ENCODE peak calls at places on chromosomes 7 and 10, in five cellular contexts. S is A549, H is transverse colon, Z is IMR-90, X is body of pancreas. F is an unnamed sample. For H3K9me3, the result is how much of the 10 kb centered on the place peaks cover.

GRCh38 chr7:51139796-51140195 is 176.8 kb downstream of the COBL start:
- DNase-seq in X (peak), S (no peak), Z (no peak), H (no peak), F (no peak)

GRCh38 chr7:148340881-148341280 is 249.7 kb upstream of the C7orf33 start:
- DNase-seq in H (no peak), X (no peak), Z (no peak), S (no peak), F (no peak)

GRCh38 chr7:36227223-36227622 is 74.2 kb downstream of the EEPD1 start:
- DNase-seq in H (peak), Z (peak), X (no peak), S (no peak), F (peak)

GRCh38 chr7:158103378-158103777 is 484.2 kb downstream of the PTPRN2 start:
- DNase-seq in H (no peak), X (no peak), Z (no peak), S (no peak), F (no peak)

GRCh38 chr10:103852189-103852711 is 3.1 kb downstream of the SH3PXD2A start:
- DNase-seq in Z (peak), X (no peak), H (peak), S (no peak), F (no peak)

GRCh38 chr10:69663548-69663947 is 33.5 kb downstream of the FAM241B start:
- DNase-seq in X (no peak), S (no peak), H (no peak), Z (no peak), F (no peak)

GRCh38 chr7:118057404-118057803 is 126.6 kb upstream of the LSM8 start:
- DNase-seq in S (peak), X (no peak), Z (no peak), H (no peak), F (no peak)

GRCh38 chr7:70587739-70588138 is 544.2 kb upstream of the GALNT17 start:
- DNase-seq in X (no peak), S (no peak), H (peak), Z (no peak), F (no peak)

GRCh38 chr10:120741415-120741814 is 109.7 kb upstream of the WDR11 start:
- DNase-seq in X (no peak), Z (no peak), S (no peak), H (no peak), F (no peak)

GRCh38 chr10:6928531-6929080 is 348.5 kb upstream of the PRKCQ start:
- DNase-seq in Z (no peak), H (no peak), S (no peak), X (no peak), F (no peak)

GRCh38 chr7:132544999-132545398 is 31.3 kb downstream of the PLXNA4 start:
- DNase-seq in H (no peak), X (no peak), S (no peak), Z (no peak), F (no peak)

GRCh38 chr7:74083928-74084721 is 521 bp downstream of the LIMK1 start:
- DNase-seq in S (peak), H (peak), Z (peak), X (no peak), F (no peak)

GRCh38 chr7:97004931-97005763 is at the start of gene DLX6:
- DNase-seq in X (no peak), S (peak), Z (peak), H (peak), F (no peak)

GRCh38 chr10:95531994-95532399 is 29.2 kb downstream of the SORBS1 start:
- DNase-seq in S (no peak), H (no peak), Z (no peak), X (no peak), F (no peak)

GRCh38 chr10:120508393-120508792 is 51.4 kb downstream of the PLPP4 start:
- DNase-seq in Z (no peak), S (peak), H (no peak), X (no peak), F (no peak)

GRCh38 chr7:126659124-126659523 is 593.6 kb downstream of the GRM8 start:
- DNase-seq in H (no peak), Z (no peak), S (no peak), X (no peak), F (no peak)

GRCh38 chr7:116218051-116218645 is 7.8 kb downstream of the TES start:
- DNase-seq in X (no peak), S (peak), H (no peak), Z (peak), F (no peak)

GRCh38 chr7:5442757-5443305 is 19.2 kb upstream of the TNRC18 start:
- DNase-seq in S (no peak), H (no peak), X (no peak), Z (no peak), F (no peak)

GRCh38 chr7:2116903-2117680 is 115.7 kb downstream of the MAD1L1 start:
- DNase-seq in S (no peak), X (no peak), Z (peak), H (no peak), F (no peak)

GRCh38 chr7:104096683-104097082 is 107.2 kb upstream of the RELN start:
- DNase-seq in X (no peak), S (peak), H (no peak), Z (peak), F (no peak)

GRCh38 chr7:135274495-135275268 is 41.0 kb downstream of the STRA8 start:
- DNase-seq in Z (peak), H (peak), S (peak), X (peak), F (peak)

GRCh38 chr7:41292457-41292856 is 410.4 kb downstream of the INHBA start:
- DNase-seq in Z (no peak), S (no peak), H (no peak), X (no peak), F (no peak)

GRCh38 chr7:39510738-39511372 is 55.3 kb upstream of the YAE1 start:
- DNase-seq in S (no peak), X (no peak), H (no peak), Z (peak), F (no peak)

GRCh38 chr10:120945801-120946302 is 94.7 kb downstream of the WDR11 start:
- DNase-seq in Z (no peak), S (peak), H (peak), X (peak), F (no peak)

GRCh38 chr10:5736591-5736990 is 52.0 kb downstream of the TASOR2 start:
- DNase-seq in X (no peak), H (no peak), Z (no peak), S (no peak), F (no peak)

GRCh38 chr10:4622374-4622773 is 203.6 kb upstream of the AKR1E2 start:
- DNase-seq in S (no peak), H (no peak), Z (peak), X (no peak), F (no peak)

GRCh38 chr7:117338020-117338419 is 15.2 kb upstream of the WNT2 start:
- DNase-seq in Z (peak), X (no peak), H (no peak), S (no peak), F (no peak)

GRCh38 chr7:138876326-138876725 is 78.3 kb upstream of the ATP6V0A4 start:
- DNase-seq in H (no peak), S (no peak), Z (no peak), X (no peak), F (no peak)

GRCh38 chr10:129140861-129141260 is 326.2 kb upstream of the MGMT start:
- DNase-seq in H (no peak), Z (no peak), S (no peak), X (no peak), F (no peak)

GRCh38 chr10:22598488-22598887 is 115.9 kb downstream of the PIP4K2A start:
- DNase-seq in H (no peak), Z (no peak), X (no peak), S (no peak), F (no peak)

GRCh38 chr10:22599636-22600228 is 114.6 kb downstream of the PIP4K2A start:
- DNase-seq in X (no peak), S (no peak), H (no peak), Z (no peak), F (no peak)

GRCh38 chr10:22601618-22602017 is 112.8 kb downstream of the PIP4K2A start:
- DNase-seq in X (no peak), Z (no peak), H (no peak), S (no peak), F (no peak)

GRCh38 chr10:22599048-22599561 is 115.3 kb downstream of the PIP4K2A start:
- DNase-seq in H (no peak), Z (peak), S (no peak), X (no peak), F (no peak)

DNA sequence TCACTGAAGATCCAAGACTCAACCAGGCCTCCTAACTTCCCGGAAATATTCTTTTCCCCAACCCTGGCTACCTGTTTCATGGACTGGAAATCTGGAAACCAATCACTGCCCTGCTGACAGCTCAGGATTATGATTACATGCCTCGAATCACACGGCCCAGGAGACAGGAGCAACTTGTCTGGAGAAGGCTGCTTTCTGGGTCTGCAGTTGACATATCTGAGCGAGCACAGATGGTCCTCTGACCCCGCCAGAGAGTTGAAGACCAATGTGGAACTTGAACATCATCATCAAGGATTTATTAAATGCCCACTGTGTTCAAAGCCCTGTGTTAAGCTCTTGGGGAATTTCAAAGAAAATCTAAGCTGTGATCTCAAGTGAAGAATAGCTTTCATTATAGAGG is 113.9 kb downstream of the PIP4K2A start:
- DNase-seq in Z (no peak), H (no peak), S (no peak), X (no peak), F (no peak)
- TF ChIP-seq POLR2A in Z (no peak), H (no peak), S (no peak), X (no peak), F (no peak)

DNA sequence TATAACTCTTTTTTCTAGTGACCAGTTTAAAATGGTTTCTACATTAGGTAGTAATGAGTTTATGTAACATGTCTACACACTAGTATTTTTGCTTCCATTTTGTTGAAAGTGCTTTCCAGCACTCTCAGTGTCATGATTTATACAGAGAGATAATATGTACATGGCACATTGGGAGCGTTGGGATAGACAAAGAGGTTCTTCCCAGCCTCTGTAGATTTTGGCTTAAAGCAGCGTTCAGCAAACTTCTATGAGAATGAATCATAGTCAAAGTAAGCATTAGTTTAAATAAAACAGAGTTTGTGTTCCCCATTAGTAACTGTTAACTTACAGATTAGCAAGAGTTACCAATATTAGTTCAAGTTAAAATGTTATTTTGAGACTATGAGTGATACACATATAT is 43.9 kb downstream of the SEPTIN14 start:
- DNase-seq in H (no peak), X (no peak), S (no peak), Z (no peak), F (no peak)
- H3K9me3 ChIP-seq in H (under half), X (under half), S (under half), Z (under half), F (under half)

DNA sequence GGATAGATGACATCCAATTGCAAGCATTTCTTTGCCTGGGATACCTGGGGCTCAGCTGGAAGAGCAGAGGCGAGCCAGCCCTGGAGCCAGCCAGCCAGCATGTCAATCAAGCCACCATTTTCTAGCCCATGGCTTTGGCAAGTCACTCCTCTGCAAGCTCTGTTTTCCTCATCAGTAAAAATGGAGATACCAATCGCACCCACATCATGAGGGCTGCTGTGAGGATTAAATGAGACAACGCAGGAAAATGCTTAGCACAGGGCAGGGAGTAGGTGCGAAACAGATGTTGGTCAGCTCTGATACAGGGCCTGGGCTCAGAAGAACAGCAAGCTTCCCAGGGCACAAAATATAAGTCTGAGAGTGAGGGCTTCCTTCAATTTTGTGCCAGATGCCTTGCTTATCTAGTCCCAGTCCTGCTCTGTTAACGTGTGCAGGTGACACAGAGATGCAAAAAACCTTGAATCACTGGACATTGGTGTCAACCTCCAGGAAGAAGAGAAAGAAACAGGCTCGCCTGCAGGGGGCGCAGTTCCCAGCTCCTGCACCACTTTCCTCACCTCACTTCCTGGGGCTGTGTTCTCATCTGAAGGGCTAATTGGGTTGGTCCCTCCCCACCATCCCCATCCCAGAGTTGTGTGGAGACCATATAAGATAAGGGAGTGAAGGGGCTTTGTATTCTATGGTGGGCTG is 72.8 kb upstream of the CACUL1 start:
- DNase-seq in X (no peak), Z (no peak), S (no peak), H (no peak), F (no peak)
- TF ChIP-seq CTCF in X (no peak), Z (no peak), S (peak), H (no peak), F (no peak)

GRCh38 chr7:37925620-37926019 is 5.2 kb downstream of the EPDR1 start:
- DNase-seq in Z (no peak), S (no peak), X (no peak), H (no peak), F (no peak)

GRCh38 chr7:37927739-37928444 is 7.5 kb downstream of the EPDR1 start:
- DNase-seq in Z (no peak), S (no peak), H (no peak), X (no peak), F (no peak)

GRCh38 chr7:37928878-37929277 is 8.4 kb downstream of the EPDR1 start:
- DNase-seq in S (no peak), Z (no peak), H (no peak), X (no peak), F (no peak)

GRCh38 chr7:37932993-37933392 is 12.6 kb downstream of the EPDR1 start:
- DNase-seq in S (no peak), X (no peak), Z (no peak), H (no peak), F (no peak)

GRCh38 chr7:37930226-37930948 is 9.9 kb downstream of the EPDR1 start:
- DNase-seq in H (no peak), X (no peak), S (peak), Z (no peak), F (no peak)
- TF ChIP-seq POLR2A in H (no peak), X (no peak), S (no peak), Z (no peak), F (no peak)

GRCh38 chr10:131682271-131682962 is 218.4 kb upstream of the PPP2R2D start:
- DNase-seq in S (no peak), X (no peak), Z (no peak), H (no peak), F (no peak)
- H3K9me3 ChIP-seq in S (under half), X (under half), Z (under half), H (under half), F (under half)

DNA sequence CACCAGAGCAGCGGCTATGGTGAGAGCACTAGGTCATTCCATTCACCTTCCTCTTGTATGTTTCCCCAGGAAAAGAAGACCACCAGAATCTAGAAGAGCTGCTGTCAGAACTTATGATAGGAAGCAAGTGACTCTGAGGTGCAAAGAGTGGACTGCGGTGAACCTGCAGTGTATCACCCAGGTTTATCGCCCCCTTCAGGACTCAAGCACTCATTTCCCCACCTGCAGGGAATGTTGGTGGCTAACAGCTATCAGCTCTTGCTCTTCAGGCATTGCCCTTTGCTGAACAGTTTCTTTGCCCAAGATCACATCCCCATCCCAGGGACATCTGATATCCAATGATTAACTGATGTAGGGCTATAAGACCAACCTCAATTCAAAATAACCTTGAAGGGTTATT is 66.3 kb upstream of the IL6 start:
- DNase-seq in S (peak), H (no peak), Z (no peak), X (no peak), F (no peak)
- TF ChIP-seq CTCF in S (no peak), H (no peak), Z (no peak), X (peak), F (no peak)